ENCODE peak calls at places on chromosome 20, in five cellular contexts. E, B, J, I and V are unnamed samples.

GRCh38 chr20:44850272-44850671 is 35.2 kb upstream of the YWHAB start:
- DNase-seq in E (no peak), B (no peak), J (no peak), I (no peak), V (no peak)

GRCh38 chr20:54600634-54601033 is 125.2 kb downstream of the DOK5 start:
- DNase-seq in E (no peak), B (no peak), J (no peak), I (no peak), V (no peak)

GRCh38 chr20:19993937-19994667 is 23.1 kb upstream of the NAA20 start:
- DNase-seq in E (no peak), B (no peak), J (no peak), I (no peak), V (no peak)

GRCh38 chr20:49567421-49568256 is at the start of gene PTGIS:
- DNase-seq in E (no peak), B (no peak), J (no peak), I (no peak), V (no peak)

GRCh38 chr20:62835931-62836861 is 19.3 kb downstream of the COL9A3 start:
- DNase-seq in E (no peak), B (no peak), J (no peak), I (peak), V (no peak)

GRCh38 chr20:58550661-58551060 is 35.5 kb upstream of the APCDD1L start:
- DNase-seq in E (peak), B (no peak), J (peak), I (no peak), V (peak)

GRCh38 chr20:43904195-43904594 is 10.5 kb upstream of the TOX2 start:
- DNase-seq in E (no peak), B (no peak), J (no peak), I (no peak), V (no peak)

GRCh38 chr20:21767739-21768223 is 62.3 kb downstream of the PAX1 start:
- DNase-seq in E (no peak), B (no peak), J (no peak), I (no peak), V (no peak)

GRCh38 chr20:46954490-46955038 is 59.9 kb downstream of the EYA2 start:
- DNase-seq in E (no peak), B (no peak), J (peak), I (no peak), V (no peak)

GRCh38 chr20:53003420-53003819 is 31.3 kb downstream of the TSHZ2 start:
- DNase-seq in E (no peak), B (no peak), J (no peak), I (no peak), V (no peak)

GRCh38 chr20:58721951-58722371 is 29.4 kb downstream of the NPEPL1 start:
- DNase-seq in E (no peak), B (no peak), J (no peak), I (no peak), V (no peak)

GRCh38 chr20:50130346-50130703 is 17.4 kb upstream of the UBE2V1 start:
- DNase-seq in E (no peak), B (no peak), J (no peak), I (no peak), V (no peak)

GRCh38 chr20:64224344-64225165 is 31.0 kb upstream of the PCMTD2 start:
- DNase-seq in E (peak), B (no peak), J (peak), I (no peak), V (no peak)

GRCh38 chr20:62455929-62456328 is 19.9 kb downstream of the GATA5 start:
- DNase-seq in E (no peak), B (no peak), J (no peak), I (no peak), V (no peak)

GRCh38 chr20:45088247-45088646 is 12.7 kb downstream of the KCNS1 start:
- DNase-seq in E (no peak), B (no peak), J (peak), I (no peak), V (no peak)

GRCh38 chr20:32451682-32452461 is 93.7 kb downstream of the ASXL1 start:
- DNase-seq in E (no peak), B (no peak), J (no peak), I (peak), V (no peak)
- TF ChIP-seq CTCF in E (peak), B (no peak), J (no peak), I (no peak), V (peak)

GRCh38 chr20:38066969-38067716 is 33.6 kb downstream of the RPRD1B start:
- DNase-seq in E (no peak), B (no peak), J (no peak), I (no peak), V (no peak)

GRCh38 chr20:38065764-38066375 is 32.3 kb downstream of the RPRD1B start:
- DNase-seq in E (no peak), B (no peak), J (no peak), I (no peak), V (peak)

GRCh38 chr20:38061109-38061508 is 27.6 kb downstream of the RPRD1B start:
- DNase-seq in E (no peak), B (no peak), J (no peak), I (no peak), V (no peak)

GRCh38 chr20:38060536-38060935 is 27.0 kb downstream of the RPRD1B start:
- DNase-seq in E (no peak), B (no peak), J (no peak), I (no peak), V (no peak)

DNA sequence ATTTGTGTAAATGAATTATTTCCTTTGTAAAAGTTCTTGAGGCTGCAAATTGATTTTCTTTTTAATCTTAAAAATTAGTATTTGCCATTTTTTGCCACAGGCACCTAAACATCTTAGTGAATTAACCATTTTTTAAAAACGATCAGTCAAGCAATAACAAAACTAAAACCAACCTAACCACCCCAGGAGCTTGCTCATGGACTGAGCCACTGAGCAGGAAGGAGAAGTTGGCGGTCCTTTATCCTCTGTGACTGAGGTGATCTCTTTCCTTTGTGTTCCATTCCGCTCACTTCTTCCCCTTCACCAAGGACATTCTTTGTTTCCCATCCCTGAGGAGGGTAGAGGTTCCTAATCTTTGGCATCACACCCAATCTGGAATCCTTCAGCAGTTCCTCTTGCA is 30.4 kb downstream of the RPRD1B start:
- DNase-seq in E (no peak), B (no peak), J (no peak), I (no peak), V (no peak)
- H3K4me3 ChIP-seq in E (no peak), B (no peak), J (no peak), I (no peak), V (no peak)

GRCh38 chr20:36122931-36123288 is 31.6 kb upstream of the EPB41L1 start:
- DNase-seq in E (no peak), B (no peak), J (no peak), I (no peak), V (no peak)

GRCh38 chr20:36121981-36122930 is 32.3 kb upstream of the EPB41L1 start:
- DNase-seq in E (no peak), B (no peak), J (no peak), I (peak), V (peak)

GRCh38 chr20:36128463-36129176 is 25.9 kb upstream of the EPB41L1 start:
- DNase-seq in E (peak), B (no peak), J (peak), I (no peak), V (no peak)

GRCh38 chr20:36130316-36130865 is 24.1 kb upstream of the EPB41L1 start:
- DNase-seq in E (no peak), B (no peak), J (no peak), I (no peak), V (no peak)

DNA sequence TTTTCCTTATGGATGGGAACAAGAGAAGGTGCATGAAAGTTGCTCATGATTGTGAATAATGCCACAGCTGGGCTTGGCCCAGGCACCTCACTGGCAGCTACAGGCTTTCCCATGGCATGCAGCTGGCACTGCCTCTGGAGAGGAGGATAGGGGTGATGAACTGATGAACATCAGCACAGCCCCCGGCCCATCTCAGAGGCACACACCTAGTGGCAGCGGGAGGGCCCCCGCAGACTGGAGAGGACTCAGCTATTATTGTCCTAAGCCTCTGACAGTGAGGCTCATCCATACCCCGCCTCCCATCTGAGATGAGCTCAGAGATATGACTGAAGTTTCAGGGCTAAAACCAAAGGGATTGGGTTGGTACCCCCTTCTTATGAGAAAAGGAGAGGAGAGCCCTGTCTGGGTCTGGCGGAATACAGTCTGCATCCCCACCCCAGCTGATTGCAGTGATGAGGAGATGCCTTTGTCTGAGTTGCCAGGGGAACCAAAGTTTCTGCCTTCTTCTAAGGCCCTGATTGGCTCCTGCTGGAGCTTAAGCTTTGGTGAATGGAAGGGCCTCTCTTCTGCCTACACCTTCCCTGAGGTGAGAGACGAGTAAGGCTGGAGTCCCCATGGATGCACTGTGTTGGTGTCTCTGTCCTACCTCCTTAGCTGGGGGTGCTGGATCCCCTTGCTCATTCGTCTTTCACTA is 27.6 kb upstream of the EPB41L1 start:
- DNase-seq in E (no peak), B (no peak), J (no peak), I (no peak), V (no peak)
- TF ChIP-seq CTCF in E (no peak), B (no peak), J (no peak), I (no peak), V (no peak)

GRCh38 chr20:18837710-18838109 is 24.1 kb downstream of the SCP2D1 start:
- DNase-seq in E (no peak), B (no peak), J (no peak), I (no peak), V (no peak)

GRCh38 chr20:18835850-18836249 is 22.3 kb downstream of the SCP2D1 start:
- DNase-seq in E (no peak), B (no peak), J (no peak), I (no peak), V (no peak)

GRCh38 chr20:18839507-18840247 is 26.1 kb downstream of the SCP2D1 start:
- DNase-seq in E (no peak), B (no peak), J (no peak), I (no peak), V (no peak)

DNA sequence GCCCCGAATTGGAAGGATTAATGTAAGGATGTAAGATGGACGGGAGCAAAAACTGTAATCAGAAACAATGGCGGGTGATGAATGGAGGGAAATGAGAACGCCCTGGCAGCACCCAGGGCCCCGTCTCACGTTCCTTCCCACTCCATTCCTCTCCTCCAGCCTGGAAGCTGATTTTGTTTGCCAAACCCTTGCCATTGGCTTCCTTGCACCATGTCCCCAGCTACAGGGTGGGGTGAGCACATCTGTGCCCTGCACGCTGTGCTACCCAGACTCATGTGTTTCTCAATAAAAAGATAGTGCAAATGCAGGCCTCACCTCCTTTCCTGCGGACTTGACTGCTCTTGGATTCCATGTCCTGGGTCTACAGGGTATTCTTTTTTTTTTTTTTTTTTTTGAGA is 26.7 kb downstream of the SCP2D1 start:
- DNase-seq in E (no peak), B (no peak), J (no peak), I (no peak), V (no peak)
- H3K4me3 ChIP-seq in E (no peak), B (no peak), J (no peak), I (no peak), V (no peak)

GRCh38 chr20:11232896-11233295 is 559.1 kb upstream of the JAG1 start:
- DNase-seq in E (no peak), B (no peak), J (no peak), I (no peak), V (no peak)

GRCh38 chr20:11231742-11232141 is 557.9 kb upstream of the JAG1 start:
- DNase-seq in E (no peak), B (no peak), J (no peak), I (no peak), V (no peak)

GRCh38 chr20:11234181-11234969 is 560.6 kb upstream of the JAG1 start:
- DNase-seq in E (peak), B (no peak), J (no peak), I (no peak), V (no peak)

GRCh38 chr20:11232249-11232648 is 558.5 kb upstream of the JAG1 start:
- DNase-seq in E (no peak), B (no peak), J (no peak), I (no peak), V (no peak)

DNA sequence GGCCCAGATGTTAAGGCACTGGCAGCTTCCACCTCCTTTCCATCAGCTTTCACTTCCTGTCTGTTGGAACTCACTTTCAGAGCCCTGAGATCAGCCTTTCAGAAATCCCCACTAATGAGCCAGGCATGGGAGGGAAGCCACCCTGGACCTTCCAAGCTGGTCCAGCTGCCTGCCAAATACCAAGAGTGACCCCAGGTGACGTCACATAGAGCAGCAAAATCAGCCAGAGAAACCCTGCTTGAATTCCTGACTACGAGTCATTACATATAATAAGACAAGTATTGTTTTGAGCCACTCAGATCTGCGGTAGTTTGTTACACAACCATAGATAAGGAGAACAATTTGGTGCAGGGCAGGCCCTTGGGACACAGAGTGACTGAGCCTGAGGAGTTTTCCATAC is 556.0 kb upstream of the JAG1 start:
- DNase-seq in E (peak), B (no peak), J (peak), I (peak), V (no peak)
- TF ChIP-seq CTCF in E (no peak), B (no peak), J (no peak), I (no peak), V (peak)

GRCh38 chr20:13220194-13220856 is 749 bp upstream of the ISM1 start:
- DNase-seq in E (no peak), B (no peak), J (no peak), I (peak), V (no peak)
- H3K4me3 ChIP-seq in E (peak), B (peak), J (peak), I (no peak), V (peak)

GRCh38 chr20:23058240-23058639 is 8.8 kb upstream of the THBD start:
- DNase-seq in E (no peak), B (no peak), J (no peak), I (no peak), V (no peak)
- TF ChIP-seq CTCF in E (peak), B (no peak), J (no peak), I (no peak), V (peak)

DNA sequence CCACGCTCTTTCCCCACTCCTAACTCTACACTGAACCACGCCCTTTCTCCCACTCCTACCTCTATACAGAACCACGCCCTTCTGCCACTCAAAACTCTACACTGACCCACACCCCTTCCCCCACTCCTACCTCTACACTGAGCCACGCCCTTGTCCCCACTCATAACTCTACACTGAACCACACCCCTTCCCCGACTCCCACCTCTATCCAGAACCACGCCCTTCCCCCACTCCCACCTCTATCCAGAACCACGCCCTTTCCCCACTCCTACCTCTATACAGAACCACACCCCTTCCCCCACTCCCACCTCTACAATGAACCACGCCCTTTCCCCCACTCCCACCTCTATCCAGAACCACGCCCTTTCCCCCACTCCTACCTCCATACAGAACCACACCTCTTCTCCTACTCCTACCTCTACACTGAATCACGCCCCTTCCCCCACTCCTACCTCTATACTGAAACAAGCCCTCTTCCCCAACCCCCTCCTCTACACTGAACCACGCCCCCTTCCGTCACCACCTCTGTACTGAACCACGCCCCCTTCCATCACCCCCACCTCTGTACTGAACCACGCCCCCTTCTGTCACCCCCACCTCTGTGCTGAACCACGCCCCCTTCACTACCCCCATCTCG is 10.1 kb downstream of the PXMP4 start:
- DNase-seq in E (no peak), B (no peak), J (no peak), I (no peak), V (no peak)
- H3K4me3 ChIP-seq in E (no peak), B (no peak), J (no peak), I (no peak), V (no peak)